ENCODE peak calls at places on chromosomes 5 and 9, in eight cellular contexts. S is A549; X is keratinocyte; W is MCF 10A; V is AG09319; D is activated CD8-positive, alpha-beta T cell treated with anti-CD3 and anti-CD28 coated beads for 36 hours; L is GM13976; H is endothelial cell of umbilical vein. Q is an unnamed sample.

GRCh38 chr5:39156082-39156481 is 63.3 kb downstream of the FYB1 start:
- DNase-seq in D (no peak), L (no peak), W (no peak), V (no peak), X (no peak), H (no peak), S (no peak), Q (no peak)

GRCh38 chr9:122580360-122580759 is 2.8 kb downstream of the OR1L8 start:
- DNase-seq in H (peak; percentile 83), W (peak; percentile 61), S (peak; percentile 70), X (no peak), V (peak; percentile 22), D (no peak), L (no peak), Q (no peak)

GRCh38 chr5:111494350-111494999 is 17.9 kb downstream of the STARD4 start:
- DNase-seq in W (peak; percentile 83), S (no peak), X (peak; percentile 59), V (no peak), H (peak; percentile 25), D (no peak), L (no peak), Q (no peak)

GRCh38 chr9:86098793-86099694 is at the start of gene GOLM1:
- DNase-seq in X (no peak), V (no peak), D (peak; percentile 35), H (peak; percentile 58), S (peak; percentile 63), L (peak; percentile 86), W (peak; percentile 56), Q (peak; percentile 54)

GRCh38 chr9:20804476-20805253 is 120.6 kb downstream of the FOCAD start:
- DNase-seq in S (no peak), H (no peak), V (no peak), W (no peak), X (no peak), L (no peak), D (no peak), Q (no peak)

GRCh38 chr5:67693956-67694564 is 497.5 kb upstream of the CD180 start:
- DNase-seq in D (no peak), L (no peak), W (peak; percentile 1), S (no peak), H (no peak), V (no peak), X (no peak), Q (no peak)

GRCh38 chr9:83596899-83597504 is 25.9 kb upstream of the IDNK start:
- DNase-seq in D (peak; percentile 74), L (peak; percentile 74), W (peak; percentile 53), V (no peak), S (peak; percentile 27), X (no peak), H (peak; percentile 31), Q (peak; percentile 63)

GRCh38 chr5:30194595-30194994 is 998.9 kb upstream of the CDH6 start:
- DNase-seq in V (no peak), X (no peak), D (no peak), H (no peak), W (no peak), L (no peak), S (no peak), Q (no peak)

GRCh38 chr5:6773342-6774035 is 60.3 kb downstream of the TENT4A start:
- DNase-seq in V (no peak), H (no peak), L (no peak), S (peak; percentile 13), X (no peak), W (peak; percentile 37), D (no peak), Q (no peak)

GRCh38 chr9:128136816-128137793 is 9.6 kb upstream of the PTGES2 start:
- DNase-seq in S (no peak), X (no peak), H (no peak), W (no peak), V (no peak), L (peak; percentile 6), D (no peak), Q (no peak)

GRCh38 chr5:135568241-135568640 is 10.6 kb downstream of the CXCL14 start:
- DNase-seq in X (no peak), W (no peak), H (no peak), V (no peak), D (no peak), S (no peak), L (no peak), Q (no peak)

GRCh38 chr5:135568923-135569360 is 9.8 kb downstream of the CXCL14 start:
- DNase-seq in V (no peak), X (no peak), D (no peak), H (no peak), L (no peak), S (no peak), W (no peak), Q (no peak)

GRCh38 chr5:135570453-135570764 is 8.4 kb downstream of the CXCL14 start:
- DNase-seq in V (no peak), S (no peak), H (no peak), X (no peak), L (no peak), W (no peak), D (no peak), Q (no peak)

GRCh38 chr5:135571210-135571609 is 7.6 kb downstream of the CXCL14 start:
- DNase-seq in V (no peak), X (no peak), S (no peak), W (no peak), L (no peak), H (no peak), D (no peak), Q (no peak)

DNA sequence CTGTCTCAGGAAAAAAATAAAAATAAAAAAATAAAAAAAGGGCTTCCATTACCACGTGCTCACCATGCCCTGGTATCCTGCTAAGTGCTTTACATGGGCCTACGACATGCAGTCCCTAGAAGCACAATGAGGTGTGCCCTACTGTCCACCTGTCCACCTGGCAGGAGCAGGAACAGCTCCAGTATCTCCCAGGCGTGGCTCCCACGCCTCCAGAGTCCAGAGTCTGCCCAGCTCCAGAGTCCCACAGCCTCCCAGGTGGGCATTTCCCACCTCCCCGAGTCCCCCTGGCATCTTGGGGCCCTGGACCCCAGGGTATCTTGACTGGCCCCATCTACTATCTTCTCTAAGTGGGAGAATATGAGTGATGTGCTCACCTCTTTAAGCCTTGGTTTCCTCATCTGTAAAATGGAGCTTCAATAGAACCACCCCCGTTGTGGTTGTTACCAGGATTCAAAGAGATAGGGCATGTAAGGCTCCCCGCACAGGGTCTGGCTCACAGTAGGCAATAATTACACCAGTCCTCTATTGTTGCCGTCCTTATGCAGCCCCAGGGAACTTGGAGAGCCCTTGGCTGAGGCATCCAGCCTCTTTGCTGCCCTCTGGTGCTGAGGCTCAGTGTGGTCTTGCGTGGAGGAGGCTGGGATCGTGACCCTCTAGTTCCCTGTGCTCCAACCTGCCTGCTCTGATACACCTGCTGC is 8.9 kb downstream of the CXCL14 start:
- DNase-seq in L (no peak), X (no peak), W (peak; percentile 66), D (peak; percentile 22), S (peak; percentile 51), V (no peak), H (peak; percentile 29), Q (peak; percentile 39)
- TF ChIP-seq CTCF in L (peak; percentile 15), X (no peak), W (peak; percentile 70), D (peak; percentile 36), S (peak; percentile 50), V (peak; percentile 72), H (peak; percentile 74), Q (peak; percentile 58)

DNA sequence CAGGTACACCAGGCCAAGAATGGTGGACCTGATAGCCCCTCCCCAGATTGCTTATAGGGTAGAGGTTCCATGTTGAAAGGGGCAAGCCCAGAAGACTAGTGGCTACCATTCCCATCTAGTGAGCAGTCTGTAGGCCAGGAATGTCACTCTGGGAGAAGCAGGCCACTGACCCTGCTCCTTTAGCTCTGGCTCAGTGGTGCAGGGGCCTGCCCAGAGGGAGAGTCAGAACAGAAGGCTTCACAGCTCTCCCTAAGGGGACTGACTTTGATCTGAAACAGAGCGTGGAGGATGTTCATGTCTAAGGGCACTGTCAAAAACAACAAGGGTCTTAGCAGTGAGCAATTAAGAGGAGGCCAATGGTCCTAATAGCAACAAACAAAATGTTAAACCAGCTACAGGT is 81.7 kb downstream of the ZNF354C start:
- DNase-seq in L (no peak), S (no peak), V (no peak), W (no peak), D (no peak), X (no peak), H (no peak), Q (no peak)
- TF ChIP-seq CTCF in L (no peak), S (no peak), V (no peak), W (no peak), D (no peak), X (no peak), H (no peak), Q (no peak)

GRCh38 chr9:94164756-94165549 is 80.7 kb downstream of the PTPDC1 start:
- DNase-seq in S (no peak), X (no peak), H (no peak), V (no peak), W (no peak), L (no peak), D (no peak), Q (no peak)

GRCh38 chr9:94165592-94166236 is 81.5 kb downstream of the PTPDC1 start:
- DNase-seq in L (peak; percentile 99), S (peak; percentile 99), V (peak; percentile 98), D (peak; percentile 98), H (peak; percentile 99), W (peak; percentile 98), X (peak; percentile 84), Q (peak; percentile 85)

GRCh38 chr9:94167055-94167346 is 82.7 kb downstream of the PTPDC1 start:
- DNase-seq in D (no peak), S (no peak), X (no peak), W (no peak), H (no peak), V (no peak), L (no peak), Q (no peak)

GRCh38 chr9:94167376-94167775 is 83.1 kb downstream of the PTPDC1 start:
- DNase-seq in X (no peak), H (no peak), S (no peak), L (no peak), D (no peak), V (no peak), W (no peak), Q (no peak)

DNA sequence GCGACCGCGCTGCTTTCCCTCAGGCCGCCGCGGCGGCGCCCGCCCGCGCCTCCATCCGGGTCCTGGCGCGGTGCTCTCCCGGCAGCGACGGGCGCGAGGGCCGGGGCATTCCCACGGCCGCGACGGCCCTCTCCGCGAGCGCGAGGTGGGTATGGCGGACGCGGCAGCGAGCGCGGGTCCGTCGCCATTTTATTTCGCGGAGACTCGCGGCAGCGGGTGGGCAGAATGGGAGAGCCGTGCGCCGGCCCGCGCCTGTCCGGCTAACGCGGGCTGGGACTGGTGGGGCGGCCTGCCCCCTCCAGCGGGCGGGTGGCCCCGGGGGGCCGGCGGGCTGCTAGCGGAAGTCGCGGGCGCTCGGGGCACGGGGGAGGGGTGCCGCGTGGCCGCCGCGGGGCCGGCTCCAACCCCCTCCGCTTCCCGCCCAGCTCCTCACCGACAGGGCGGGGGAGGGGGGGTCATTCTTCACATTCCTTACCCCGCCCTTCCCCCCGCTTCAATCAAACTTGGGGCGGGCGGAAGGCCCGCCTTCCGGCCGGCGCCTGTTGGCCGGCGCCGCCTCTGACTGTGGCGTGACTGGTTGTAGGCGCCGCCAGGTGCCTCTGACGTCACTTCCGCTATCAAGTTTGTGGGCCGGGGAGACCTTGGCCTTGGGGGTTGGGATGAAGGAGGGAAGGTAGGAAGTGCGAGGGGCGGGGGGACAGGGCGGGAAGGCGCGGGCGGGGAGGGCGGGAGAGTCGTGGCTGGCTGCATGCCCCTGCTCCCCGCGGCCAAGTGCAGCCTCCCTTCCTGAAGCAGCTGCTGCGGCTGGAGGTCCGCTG is 82.2 kb downstream of the PTPDC1 start:
- DNase-seq in W (peak; percentile 99), S (peak; percentile 99), H (peak; percentile 98), V (peak; percentile 98), D (peak; percentile 97), X (peak; percentile 86), L (peak; percentile 94), Q (peak; percentile 91)
- TF ChIP-seq CTCF in W (no peak), S (no peak), H (no peak), V (no peak), D (no peak), X (no peak), L (no peak), Q (peak; percentile 26)

GRCh38 chr9:12813960-12814876 is 39.4 kb downstream of the LURAP1L start:
- DNase-seq in D (no peak), V (peak; percentile 96), W (peak; percentile 99), X (peak; percentile 92), S (peak; percentile 96), H (peak; percentile 99), L (no peak), Q (no peak)
- TF ChIP-seq CTCF in D (no peak), V (peak; percentile 36), W (peak; percentile 7), X (peak; percentile 11), S (peak; percentile 6), H (peak; percentile 22), L (no peak), Q (peak; percentile 56)